ENCODE peak calls at places on chromosomes 13 and 19, in five cellular contexts. One of them, this sample, is unnamed. For H3K36me3, the result is how much of the 10 kb centered on the place peaks cover.

GRCh38 chr13:102799544-102800144 is 725 bp downstream of the BIVM start:
- DNase-seq in pancreas: peak
- DNase-seq in ovary: no peak
- DNase-seq in Caco-2: no peak
- DNase-seq in uterus: no peak
- DNase-seq in this sample: no peak

GRCh38 chr19:2627319-2627829 is 75.1 kb downstream of the GNG7 start:
- DNase-seq in pancreas: peak
- DNase-seq in ovary: no peak
- DNase-seq in Caco-2: no peak
- DNase-seq in uterus: peak
- DNase-seq in this sample: peak

GRCh38 chr19:57587529-57587928 is 3.6 kb downstream of the ZIK1 start:
- DNase-seq in pancreas: no peak
- DNase-seq in ovary: no peak
- DNase-seq in Caco-2: no peak
- DNase-seq in uterus: no peak
- DNase-seq in this sample: no peak

GRCh38 chr13:54317722-54318121 is 1289.1 kb downstream of the OLFM4 start:
- DNase-seq in pancreas: peak
- DNase-seq in ovary: no peak
- DNase-seq in Caco-2: no peak
- DNase-seq in uterus: no peak
- DNase-seq in this sample: no peak

GRCh38 chr19:44807162-44807561 is 1.7 kb upstream of the BCAM start:
- DNase-seq in pancreas: no peak
- DNase-seq in ovary: no peak
- DNase-seq in Caco-2: peak
- DNase-seq in uterus: no peak
- DNase-seq in this sample: no peak

GRCh38 chr13:49731766-49732165 is 40.5 kb upstream of the EBPL start:
- DNase-seq in pancreas: no peak
- DNase-seq in ovary: no peak
- DNase-seq in Caco-2: no peak
- DNase-seq in uterus: no peak
- DNase-seq in this sample: no peak

GRCh38 chr19:18321729-18322091 is 1.2 kb downstream of the LSM4 start:
- DNase-seq in pancreas: no peak
- DNase-seq in ovary: no peak
- DNase-seq in Caco-2: no peak
- DNase-seq in uterus: no peak
- DNase-seq in this sample: no peak

GRCh38 chr13:35164324-35164932 is 222.4 kb downstream of the NBEA start:
- DNase-seq in pancreas: no peak
- DNase-seq in ovary: no peak
- DNase-seq in Caco-2: no peak
- DNase-seq in uterus: no peak
- DNase-seq in this sample: peak

GRCh38 chr19:48606463-48607358 is at the start of gene SPACA4:
- DNase-seq in pancreas: no peak
- DNase-seq in ovary: no peak
- DNase-seq in Caco-2: no peak
- DNase-seq in uterus: no peak
- DNase-seq in this sample: no peak

GRCh38 chr13:32917504-32917903 is 98.7 kb upstream of the KL start:
- DNase-seq in pancreas: no peak
- DNase-seq in ovary: no peak
- DNase-seq in Caco-2: no peak
- DNase-seq in uterus: no peak
- DNase-seq in this sample: peak

GRCh38 chr19:19061491-19061890 is 2.3 kb upstream of the SLC25A42 start:
- DNase-seq in pancreas: peak
- DNase-seq in ovary: no peak
- DNase-seq in Caco-2: no peak
- DNase-seq in uterus: no peak
- DNase-seq in this sample: no peak

GRCh38 chr13:28128030-28128429 is 10.3 kb upstream of the PAN3 start:
- DNase-seq in pancreas: no peak
- DNase-seq in ovary: no peak
- DNase-seq in Caco-2: no peak
- DNase-seq in uterus: no peak
- DNase-seq in this sample: no peak

GRCh38 chr13:100298691-100299090 is 209.8 kb downstream of the PCCA start:
- DNase-seq in pancreas: no peak
- DNase-seq in ovary: no peak
- DNase-seq in Caco-2: no peak
- DNase-seq in uterus: no peak
- DNase-seq in this sample: no peak

GRCh38 chr13:74869846-74870245 is 612.1 kb downstream of the TBC1D4 start:
- DNase-seq in pancreas: no peak
- DNase-seq in ovary: no peak
- DNase-seq in Caco-2: no peak
- DNase-seq in uterus: no peak
- DNase-seq in this sample: no peak

GRCh38 chr13:71935166-71935840 is 68.3 kb upstream of the DACH1 start:
- DNase-seq in pancreas: no peak
- DNase-seq in ovary: no peak
- DNase-seq in Caco-2: no peak
- DNase-seq in uterus: no peak
- DNase-seq in this sample: no peak

GRCh38 chr13:103431880-103432279 is 365.7 kb upstream of the SLC10A2 start:
- DNase-seq in pancreas: no peak
- DNase-seq in ovary: no peak
- DNase-seq in Caco-2: no peak
- DNase-seq in uterus: no peak
- DNase-seq in this sample: no peak

GRCh38 chr13:36057041-36057440 is 74.1 kb downstream of the DCLK1 start:
- DNase-seq in pancreas: no peak
- DNase-seq in ovary: no peak
- DNase-seq in Caco-2: no peak
- DNase-seq in uterus: no peak
- DNase-seq in this sample: no peak

GRCh38 chr13:20814224-20814910 is 40.6 kb upstream of the EEF1AKMT1 start:
- DNase-seq in pancreas: peak
- DNase-seq in ovary: peak
- DNase-seq in Caco-2: no peak
- DNase-seq in uterus: peak
- DNase-seq in this sample: no peak

GRCh38 chr13:113448885-113449692 is 4.2 kb downstream of the ADPRHL1 start:
- DNase-seq in pancreas: peak
- DNase-seq in ovary: peak
- DNase-seq in Caco-2: peak
- DNase-seq in uterus: peak
- DNase-seq in this sample: no peak
- H3K4me3 ChIP-seq in pancreas: peak
- H3K4me3 ChIP-seq in ovary: peak
- H3K4me3 ChIP-seq in Caco-2: peak
- H3K4me3 ChIP-seq in uterus: peak
- H3K4me3 ChIP-seq in this sample: peak

GRCh38 chr13:78247362-78247761 is 328.7 kb upstream of the EDNRB start:
- DNase-seq in pancreas: no peak
- DNase-seq in ovary: no peak
- DNase-seq in Caco-2: no peak
- DNase-seq in uterus: no peak
- DNase-seq in this sample: no peak
- TF ChIP-seq CTCF in pancreas: no peak
- TF ChIP-seq CTCF in ovary: no peak
- TF ChIP-seq CTCF in Caco-2: no peak
- TF ChIP-seq CTCF in uterus: no peak
- TF ChIP-seq CTCF in this sample: no peak

DNA sequence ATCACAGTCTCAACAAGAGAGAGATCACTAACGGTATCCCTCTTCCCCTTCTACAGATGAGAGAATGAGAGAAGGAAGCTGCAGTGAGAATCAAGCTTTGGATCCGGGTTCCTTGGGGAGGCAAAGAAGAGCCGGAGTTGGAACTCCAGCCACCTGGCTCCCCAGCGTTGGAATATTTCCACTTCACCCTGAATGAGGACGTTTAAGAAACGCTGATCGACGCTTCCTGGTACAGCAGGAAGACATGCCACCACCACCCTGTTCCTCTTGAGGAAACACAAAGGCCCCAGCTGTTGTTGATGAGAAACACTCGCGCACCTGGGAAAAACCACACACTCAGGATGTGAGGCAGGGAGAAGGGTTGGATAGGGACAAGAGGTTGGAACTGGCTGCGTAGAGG is 11.3 kb upstream of the CACNG8 start:
- DNase-seq in pancreas: no peak
- DNase-seq in ovary: no peak
- DNase-seq in Caco-2: no peak
- DNase-seq in uterus: no peak
- DNase-seq in this sample: no peak
- H3K36me3 ChIP-seq in pancreas: under half
- H3K36me3 ChIP-seq in ovary: under half
- H3K36me3 ChIP-seq in Caco-2: under half
- H3K36me3 ChIP-seq in uterus: under half
- H3K36me3 ChIP-seq in this sample: under half

DNA sequence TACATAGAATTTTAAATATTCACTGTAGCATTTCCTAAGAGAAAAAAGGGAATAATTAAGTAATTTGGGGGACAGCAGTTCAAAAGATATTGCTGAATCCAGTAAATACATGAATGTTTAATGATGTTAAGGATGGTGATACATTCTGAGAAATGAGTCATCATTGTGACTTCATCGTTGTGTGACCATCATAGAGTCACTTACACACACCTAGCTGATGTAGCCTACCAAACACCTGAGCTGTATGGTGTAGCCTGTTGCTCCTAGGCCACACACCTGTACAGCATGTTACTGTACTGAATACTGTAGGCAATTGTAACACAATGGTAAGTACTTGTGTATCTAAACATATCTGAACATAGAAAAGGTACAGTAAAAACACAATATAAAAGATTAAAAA is 34.8 kb downstream of the ATP7B start:
- DNase-seq in pancreas: no peak
- DNase-seq in ovary: no peak
- DNase-seq in Caco-2: no peak
- DNase-seq in uterus: no peak
- DNase-seq in this sample: no peak
- H3K4me3 ChIP-seq in pancreas: no peak
- H3K4me3 ChIP-seq in ovary: no peak
- H3K4me3 ChIP-seq in Caco-2: no peak
- H3K4me3 ChIP-seq in uterus: no peak
- H3K4me3 ChIP-seq in this sample: no peak

DNA sequence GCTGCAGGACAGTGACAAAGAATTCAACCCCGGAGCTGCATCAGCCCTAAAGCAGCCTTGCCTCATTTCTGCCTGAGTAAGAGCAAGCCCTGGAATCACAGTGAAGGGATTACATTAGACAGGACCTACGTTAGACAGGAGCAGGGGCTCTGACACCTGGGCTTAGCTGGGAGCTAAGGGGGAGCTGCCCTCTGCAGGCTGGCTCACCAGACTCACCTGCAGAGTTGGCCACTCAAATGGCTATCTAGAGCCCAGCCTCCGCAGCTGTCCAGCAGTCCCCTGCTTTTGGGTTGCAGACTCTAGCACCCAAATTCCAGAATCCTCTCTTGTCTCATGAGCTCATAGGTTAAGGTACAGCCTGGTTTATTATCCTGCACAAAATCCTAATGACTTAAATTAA is 569.7 kb downstream of the UQCRFS1 start:
- DNase-seq in pancreas: no peak
- DNase-seq in ovary: no peak
- DNase-seq in Caco-2: no peak
- DNase-seq in uterus: no peak
- DNase-seq in this sample: no peak
- TF ChIP-seq CTCF in pancreas: no peak
- TF ChIP-seq CTCF in ovary: no peak
- TF ChIP-seq CTCF in Caco-2: no peak
- TF ChIP-seq CTCF in uterus: no peak
- TF ChIP-seq CTCF in this sample: no peak

DNA sequence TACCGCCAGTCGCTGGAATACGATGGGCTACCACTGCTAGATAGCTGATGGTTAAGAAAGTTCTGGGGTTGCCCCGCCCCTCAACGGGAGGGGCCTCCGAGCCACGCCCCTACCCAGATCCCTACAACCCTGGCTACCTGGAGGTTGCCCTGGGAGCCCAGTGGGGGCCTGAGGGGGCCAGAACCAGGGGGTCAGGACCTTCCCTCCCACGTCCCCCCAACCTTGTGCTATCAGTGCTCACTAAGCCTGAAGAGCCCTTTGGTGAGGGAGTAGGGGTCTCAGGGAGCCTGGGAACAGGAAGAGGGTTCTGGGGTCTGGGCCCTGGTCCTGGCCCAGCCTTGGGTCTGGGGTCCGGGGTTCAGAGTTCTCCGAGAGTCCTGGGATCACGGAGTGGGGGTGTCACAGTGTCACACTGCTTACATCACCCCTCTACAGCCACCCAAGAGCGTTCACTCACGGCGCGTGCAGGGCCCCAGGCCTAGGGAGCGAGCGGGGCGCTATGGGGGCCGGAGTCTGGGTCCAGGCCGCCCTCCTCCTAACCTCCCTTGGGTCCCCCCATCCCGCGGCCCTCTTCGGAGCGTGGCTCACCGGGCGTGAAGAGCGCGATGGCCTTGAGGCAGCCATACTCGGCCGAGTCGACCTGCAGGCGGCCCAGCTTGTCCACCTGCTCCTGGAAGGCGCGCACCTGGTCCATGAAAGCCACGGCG is 9.0 kb downstream of the OCEL1 start:
- DNase-seq in pancreas: peak
- DNase-seq in ovary: peak
- DNase-seq in Caco-2: no peak
- DNase-seq in uterus: peak
- DNase-seq in this sample: peak
- H3K36me3 ChIP-seq in pancreas: under half
- H3K36me3 ChIP-seq in ovary: under half
- H3K36me3 ChIP-seq in Caco-2: under half
- H3K36me3 ChIP-seq in uterus: under half
- H3K36me3 ChIP-seq in this sample: under half

GRCh38 chr19:918481-919156 is 1.5 kb downstream of the KISS1R start:
- DNase-seq in pancreas: peak
- DNase-seq in ovary: no peak
- DNase-seq in Caco-2: no peak
- DNase-seq in uterus: no peak
- DNase-seq in this sample: no peak
- H3K4me3 ChIP-seq in pancreas: no peak
- H3K4me3 ChIP-seq in ovary: no peak
- H3K4me3 ChIP-seq in Caco-2: peak
- H3K4me3 ChIP-seq in uterus: no peak
- H3K4me3 ChIP-seq in this sample: no peak

GRCh38 chr13:30331331-30331771 is 24.0 kb upstream of the KATNAL1 start:
- DNase-seq in pancreas: no peak
- DNase-seq in ovary: peak
- DNase-seq in Caco-2: no peak
- DNase-seq in uterus: peak
- DNase-seq in this sample: no peak

GRCh38 chr13:30333601-30334000 is 26.2 kb upstream of the KATNAL1 start:
- DNase-seq in pancreas: no peak
- DNase-seq in ovary: no peak
- DNase-seq in Caco-2: no peak
- DNase-seq in uterus: no peak
- DNase-seq in this sample: no peak

GRCh38 chr13:30332516-30333165 is 25.3 kb upstream of the KATNAL1 start:
- DNase-seq in pancreas: no peak
- DNase-seq in ovary: no peak
- DNase-seq in Caco-2: no peak
- DNase-seq in uterus: peak
- DNase-seq in this sample: no peak

GRCh38 chr13:30337061-30337601 is 29.8 kb upstream of the KATNAL1 start:
- DNase-seq in pancreas: no peak
- DNase-seq in ovary: no peak
- DNase-seq in Caco-2: no peak
- DNase-seq in uterus: no peak
- DNase-seq in this sample: no peak

GRCh38 chr13:30334663-30335386 is 27.5 kb upstream of the KATNAL1 start:
- DNase-seq in pancreas: no peak
- DNase-seq in ovary: no peak
- DNase-seq in Caco-2: no peak
- DNase-seq in uterus: no peak
- DNase-seq in this sample: no peak
- TF ChIP-seq CTCF in pancreas: peak
- TF ChIP-seq CTCF in ovary: no peak
- TF ChIP-seq CTCF in Caco-2: peak
- TF ChIP-seq CTCF in uterus: no peak
- TF ChIP-seq CTCF in this sample: peak

This sample was measured in GM06990.